ENCODE peak calls at places on chromosomes 2 and 18, in six cellular contexts. I is H1, L is trophoblast cell, G is neuronal stem cell, Q is mesendoderm, C is IMR-90. V is an unnamed sample.

GRCh38 chr2:45952591-45952990 is 301.1 kb downstream of the PRKCE start:
- DNase-seq in I (no peak), L (no peak), Q (no peak), C (no peak), G (no peak), V (no peak)

GRCh38 chr2:201440182-201440581 is 11.1 kb downstream of the TRAK2 start:
- DNase-seq in C (no peak), G (no peak), Q (peak; percentile 84), I (no peak), L (peak; percentile 76), V (no peak)

GRCh38 chr2:112757265-112757664 is 7.1 kb downstream of the CKAP2L start:
- DNase-seq in C (no peak), G (no peak), L (no peak), Q (no peak), I (no peak), V (no peak)

GRCh38 chr2:163748420-163748819 is 12.6 kb upstream of the FIGN start:
- DNase-seq in C (no peak), L (peak; percentile 80), I (no peak), G (no peak), Q (no peak), V (no peak)

GRCh38 chr2:173076557-173077345 is 1.1 kb downstream of the MAP3K20 start:
- DNase-seq in G (peak; percentile 23), I (no peak), L (peak; percentile 35), C (peak; percentile 48), Q (peak; percentile 54), V (no peak)

GRCh38 chr18:72128649-72129048 is 415.5 kb downstream of the CBLN2 start:
- DNase-seq in C (no peak), L (no peak), G (peak; percentile 11), I (no peak), Q (no peak), V (no peak)

GRCh38 chr2:95068256-95068655 is 42.7 kb downstream of the MAL start:
- DNase-seq in G (no peak), I (no peak), L (no peak), C (no peak), Q (no peak), V (no peak)

GRCh38 chr2:53575606-53576360 is 191.8 kb upstream of the CHAC2 start:
- DNase-seq in C (peak; percentile 11), G (no peak), I (no peak), Q (no peak), L (no peak), V (no peak)

GRCh38 chr18:22300665-22301636 is 116.8 kb downstream of the CTAGE1 start:
- DNase-seq in G (no peak), I (no peak), L (peak; percentile 8), C (no peak), Q (peak; percentile 27), V (no peak)

GRCh38 chr2:217816396-217816869 is 186.4 kb downstream of the TNS1 start:
- DNase-seq in G (no peak), I (no peak), L (no peak), Q (peak; percentile 49), C (peak; percentile 46), V (no peak)

GRCh38 chr2:189581354-189582139 is 961 bp upstream of the SLC40A1 start:
- DNase-seq in I (no peak), C (no peak), Q (peak; percentile 68), L (peak; percentile 34), G (peak; percentile 12), V (peak; percentile 66)

GRCh38 chr2:38104598-38104997 is 28.6 kb upstream of the CYP1B1 start:
- DNase-seq in Q (no peak), I (no peak), G (no peak), C (no peak), L (no peak), V (no peak)

GRCh38 chr2:38107738-38108410 is 31.9 kb upstream of the CYP1B1 start:
- DNase-seq in I (no peak), L (no peak), G (no peak), C (no peak), Q (peak; percentile 93), V (peak; percentile 77)

GRCh38 chr2:38108907-38109731 is 33.2 kb upstream of the CYP1B1 start:
- DNase-seq in Q (no peak), G (no peak), I (no peak), C (no peak), L (no peak), V (no peak)

GRCh38 chr2:38105911-38106310 is 30.0 kb upstream of the CYP1B1 start:
- DNase-seq in G (no peak), Q (peak; percentile 74), L (no peak), C (no peak), I (no peak), V (no peak)

GRCh38 chr2:38106420-38107182 is 30.6 kb upstream of the CYP1B1 start:
- DNase-seq in G (no peak), L (no peak), C (peak; percentile 71), Q (peak; percentile 87), I (no peak), V (no peak)
- H3K18ac ChIP-seq in G (peak overlapping the region; percentile 78), L (peak overlapping the region; percentile 29), C (peak overlapping the region; percentile 99), Q (peak overlapping the region; percentile 94), I (peak overlapping the region; percentile 95), V (peak overlapping the region; percentile 58)

GRCh38 chr2:240651185-240651584 is 25.9 kb downstream of the GPR35 start:
- DNase-seq in I (no peak), G (no peak), C (no peak), Q (no peak), L (no peak), V (no peak)

GRCh38 chr2:240650254-240650965 is 25.1 kb downstream of the GPR35 start:
- DNase-seq in I (peak; percentile 14), Q (no peak), L (no peak), C (no peak), G (no peak), V (no peak)

GRCh38 chr2:240655931-240656886 is 26.5 kb downstream of the AQP12B start:
- DNase-seq in L (no peak), I (no peak), C (peak; percentile 49), G (no peak), Q (no peak), V (peak; percentile 30)
- H3K27me3 ChIP-seq in L (no peaks in the 10 kb centered on the region), I (no peaks in the 10 kb centered on the region), C (peaks cover 28% of the 10 kb centered on the region), G (no peaks in the 10 kb centered on the region), Q (no peaks in the 10 kb centered on the region), V (no peaks in the 10 kb centered on the region)

GRCh38 chr2:118557016-118557415 is 290.4 kb downstream of the EN1 start:
- DNase-seq in I (no peak), L (no peak), G (no peak), Q (no peak), C (no peak), V (no peak)

GRCh38 chr2:118554616-118555015 is 292.8 kb downstream of the EN1 start:
- DNase-seq in G (no peak), C (no peak), I (no peak), L (no peak), Q (no peak), V (no peak)

DNA sequence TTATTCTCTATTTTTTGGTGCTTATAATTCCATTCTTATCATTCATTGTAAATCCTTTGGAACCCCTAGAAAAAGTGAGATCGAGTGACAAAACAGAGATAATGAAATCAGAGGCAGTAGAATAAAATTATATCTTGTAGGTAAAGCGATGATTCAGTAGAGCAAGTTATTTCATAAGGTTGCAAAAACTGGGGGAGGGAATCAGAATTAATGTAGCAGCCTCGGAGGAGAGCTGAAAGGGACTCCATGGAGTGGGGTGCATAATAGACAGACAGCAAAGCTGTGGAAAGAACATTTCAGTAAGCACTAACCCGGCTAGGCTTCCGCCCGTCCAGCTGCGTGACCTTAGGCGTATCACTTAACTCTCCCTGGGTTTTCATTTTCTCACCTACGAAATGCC is 289.7 kb downstream of the EN1 start:
- DNase-seq in Q (no peak), G (no peak), L (no peak), C (no peak), I (no peak), V (no peak)
- H3K18ac ChIP-seq in Q (no peak overlapping the region), G (no peak overlapping the region), L (no peak overlapping the region), C (no peak overlapping the region), I (no peak overlapping the region), V (no peak overlapping the region)

GRCh38 chr18:78687736-78688135 is 291.9 kb upstream of the SALL3 start:
- DNase-seq in G (no peak), I (no peak), C (no peak), L (no peak), Q (no peak), V (no peak)
- H3K27me3 ChIP-seq in G (no peaks in the 10 kb centered on the region), I (no peaks in the 10 kb centered on the region), C (no peaks in the 10 kb centered on the region), L (no peaks in the 10 kb centered on the region), Q (no peaks in the 10 kb centered on the region), V (no peaks in the 10 kb centered on the region)

GRCh38 chr18:64370036-64370435 is 221.1 kb upstream of the LINC00305 start:
- DNase-seq in I (no peak), L (no peak), G (no peak), C (no peak), Q (no peak), V (no peak)

GRCh38 chr18:64372850-64373249 is 224.0 kb upstream of the LINC00305 start:
- DNase-seq in G (no peak), L (no peak), I (no peak), C (no peak), Q (no peak), V (no peak)
- H3K18ac ChIP-seq in G (no peak overlapping the region), L (no peak overlapping the region), I (no peak overlapping the region), C (no peak overlapping the region), Q (no peak overlapping the region), V (no peak overlapping the region)

GRCh38 chr2:98355881-98356280 is 9.6 kb downstream of the CNGA3 start:
- DNase-seq in Q (peak; percentile 79), G (no peak), L (peak; percentile 75), I (peak; percentile 17), C (no peak), V (no peak)

GRCh38 chr2:98356729-98357128 is 10.5 kb downstream of the CNGA3 start:
- DNase-seq in I (no peak), G (no peak), C (no peak), L (peak; percentile 61), Q (no peak), V (no peak)

GRCh38 chr2:98359986-98360385 is 13.7 kb downstream of the CNGA3 start:
- DNase-seq in Q (no peak), I (peak; percentile 23), G (no peak), L (no peak), C (no peak), V (no peak)

DNA sequence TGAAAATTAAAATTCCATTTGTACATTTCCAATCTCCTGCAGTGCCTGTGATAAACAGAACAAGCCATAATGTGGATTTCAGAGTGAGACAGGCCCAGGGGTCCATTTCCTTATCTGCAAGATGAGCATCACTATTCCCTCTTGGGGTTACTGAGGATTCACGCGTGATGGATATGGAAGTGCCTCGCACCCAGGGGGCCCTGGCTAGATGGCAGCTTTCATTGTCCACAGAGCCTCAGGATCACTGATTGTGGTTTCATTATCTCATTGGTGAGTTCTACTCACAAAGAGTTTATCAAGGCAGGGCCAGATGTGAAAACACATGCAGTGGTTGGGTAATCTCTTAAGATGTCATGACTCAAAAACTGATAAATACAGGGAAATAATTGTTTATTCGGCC is 11.6 kb downstream of the CNGA3 start:
- DNase-seq in Q (peak; percentile 98), G (no peak), L (no peak), C (no peak), I (peak; percentile 16), V (no peak)
- H3K27me3 ChIP-seq in Q (no peaks in the 10 kb centered on the region), G (no peaks in the 10 kb centered on the region), L (no peaks in the 10 kb centered on the region), C (peaks cover 3% of the 10 kb centered on the region), I (no peaks in the 10 kb centered on the region), V (no peaks in the 10 kb centered on the region)

DNA sequence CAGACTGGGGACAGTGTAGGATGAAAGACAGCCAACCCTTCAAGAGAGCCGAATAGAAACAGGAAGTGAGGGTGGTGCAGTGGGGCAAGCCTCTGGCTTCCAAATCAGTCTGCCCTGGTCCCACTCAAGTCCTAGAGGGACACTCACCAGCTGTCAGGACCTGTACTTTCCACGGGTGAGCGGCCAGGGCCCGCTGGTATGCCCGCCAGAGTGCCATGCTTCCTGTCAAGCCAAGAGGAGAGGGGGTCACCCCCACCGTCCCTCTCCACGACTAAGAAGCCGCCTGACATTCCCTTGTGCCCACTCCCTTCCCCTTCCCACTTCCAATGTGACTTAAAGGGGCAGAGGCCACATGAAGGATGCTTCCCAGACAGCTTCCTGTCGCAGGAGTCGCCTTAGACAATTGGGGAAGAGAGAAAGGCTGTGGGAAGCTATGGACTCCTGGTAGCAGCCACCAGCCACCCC is 564 bp downstream of the MPV17 start:
- DNase-seq in I (no peak), Q (peak; percentile 46), G (no peak), C (peak; percentile 8), L (peak; percentile 22), V (no peak)
- H3K18ac ChIP-seq in I (peak overlapping the region; percentile 51), Q (no peak overlapping the region), G (peak overlapping the region; percentile 49), C (peak overlapping the region; percentile 12), L (peak overlapping the region; percentile 93), V (peak overlapping the region; percentile 1)

V was measured in H9.